ENCODE peak calls at places on chromosomes 5 and 9, in four cellular contexts. Z, F, J and C are unnamed samples.

GRCh38 chr5:56751914-56752313 is 63.4 kb upstream of the MAP3K1 start:
- DNase-seq in Z (no peak), F (no peak), J (no peak), C (no peak)

GRCh38 chr5:72597456-72597948 is 90.3 kb upstream of the ZNF366 start:
- DNase-seq in J (no peak), Z (no peak), F (no peak), C (no peak)

GRCh38 chr9:16661816-16662215 is 208.7 kb downstream of the BNC2 start:
- DNase-seq in Z (no peak), F (no peak), J (no peak), C (no peak)

GRCh38 chr5:142108432-142109355 is at the start of gene NDFIP1:
- DNase-seq in J (peak; percentile 90), Z (peak; percentile 88), F (peak; percentile 96), C (no peak)

GRCh38 chr5:143201589-143201988 is 201.9 kb downstream of the NR3C1 start:
- DNase-seq in J (no peak), F (no peak), Z (no peak), C (no peak)

GRCh38 chr5:107959573-107960279 is 289.0 kb upstream of the EFNA5 start:
- DNase-seq in Z (no peak), F (no peak), J (no peak), C (no peak)

GRCh38 chr9:136943291-136944093 is 1.0 kb downstream of the FBXW5 start:
- DNase-seq in J (peak; percentile 43), F (no peak), Z (peak; percentile 56), C (no peak)

GRCh38 chr9:98709968-98710965 is 1.5 kb upstream of the GABBR2 start:
- DNase-seq in J (no peak), Z (peak; percentile 59), F (peak; percentile 50), C (no peak)

GRCh38 chr9:10855847-10856246 is 243.0 kb upstream of the PTPRD start:
- DNase-seq in J (no peak), F (no peak), Z (no peak), C (no peak)

GRCh38 chr9:124774131-124774978 is 2.6 kb upstream of the OLFML2A start:
- DNase-seq in J (peak; percentile 89), F (peak; percentile 96), Z (peak; percentile 94), C (peak; percentile 88)

GRCh38 chr9:77022783-77023440 is 3.5 kb downstream of the FOXB2 start:
- DNase-seq in J (no peak), F (no peak), Z (peak; percentile 67), C (no peak)
- TF ChIP-seq CTCF in J (no peak), F (no peak), Z (peak; percentile 8), C (no peak)

GRCh38 chr5:10216107-10216506 is 33.6 kb downstream of the ATPSCKMT start:
- DNase-seq in F (no peak), Z (no peak), J (no peak), C (no peak)

GRCh38 chr5:10222326-10222725 is 27.4 kb downstream of the ATPSCKMT start:
- DNase-seq in F (no peak), J (no peak), Z (no peak), C (no peak)

GRCh38 chr5:10218658-10219057 is 31.0 kb downstream of the ATPSCKMT start:
- DNase-seq in Z (no peak), F (no peak), J (no peak), C (no peak)

GRCh38 chr5:10219068-10219467 is 30.6 kb downstream of the ATPSCKMT start:
- DNase-seq in Z (no peak), F (no peak), J (no peak), C (no peak)

DNA sequence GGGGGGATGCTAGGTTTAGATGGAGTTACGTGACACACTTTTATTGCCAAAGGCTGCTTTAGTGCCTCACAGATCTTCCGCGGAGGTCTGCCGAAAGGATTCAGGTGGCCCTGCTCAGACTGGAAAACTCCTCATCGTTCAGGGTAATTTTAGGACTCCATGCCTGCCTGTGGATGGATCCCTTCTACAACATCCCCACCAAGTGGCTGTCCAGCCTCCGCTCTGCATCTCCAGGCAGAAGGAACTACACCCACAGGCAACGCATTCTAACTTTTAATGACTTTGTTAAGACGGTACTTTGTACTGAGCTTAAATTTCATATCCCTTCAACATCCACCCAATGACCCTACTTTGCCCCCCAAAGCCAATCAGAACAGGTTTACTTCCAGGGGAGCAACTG is 29.4 kb downstream of the ATPSCKMT start:
- DNase-seq in J (no peak), Z (no peak), F (no peak), C (no peak)
- TF ChIP-seq CTCF in J (no peak), Z (no peak), F (no peak), C (peak; percentile 19)

DNA sequence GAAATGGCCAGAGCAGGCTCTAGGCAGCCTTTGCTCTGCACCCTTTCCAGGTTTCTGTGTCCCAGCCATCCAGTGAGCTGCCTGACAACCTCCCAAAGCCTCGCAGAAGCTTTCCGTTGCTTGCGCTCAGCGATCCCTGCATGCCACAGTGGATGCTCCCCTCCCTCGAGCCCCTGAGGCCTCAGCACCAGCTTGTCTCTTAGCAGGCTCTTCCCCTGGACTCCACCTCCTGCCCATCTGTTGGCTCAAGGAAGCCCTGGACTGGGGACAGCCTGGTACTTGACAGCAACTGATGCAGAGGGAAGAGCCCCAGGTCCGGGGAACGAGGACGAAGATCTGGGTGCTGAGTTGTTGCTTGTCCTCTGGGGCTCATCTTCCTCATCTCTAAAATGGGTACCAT is 23.2 kb downstream of the TSPAN17 start:
- DNase-seq in Z (no peak), J (no peak), F (no peak), C (no peak)
- TF ChIP-seq CTCF in Z (no peak), J (no peak), F (no peak), C (no peak)

DNA sequence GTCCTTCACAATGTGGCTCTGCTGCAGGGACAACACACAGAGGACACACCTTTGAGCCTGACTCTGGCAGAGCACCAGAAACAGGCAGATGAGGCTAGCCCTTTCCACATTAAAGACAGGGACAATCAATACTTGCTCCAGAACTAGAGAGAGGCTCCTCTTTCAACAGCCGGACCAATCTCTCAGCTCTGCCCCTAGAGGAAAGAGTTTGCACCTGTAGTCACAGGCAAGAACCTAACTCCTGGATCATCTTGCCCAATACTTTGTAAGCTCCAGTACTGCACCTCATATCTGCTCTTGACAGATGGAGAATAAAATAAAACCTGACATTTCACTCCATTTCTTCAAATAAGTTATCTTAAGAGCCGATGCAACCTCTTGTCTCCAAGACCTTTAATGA is 52.1 kb downstream of the EPB41L4A start:
- DNase-seq in Z (no peak), J (no peak), F (no peak), C (no peak)
- TF ChIP-seq CTCF in Z (peak; percentile 30), J (no peak), F (no peak), C (no peak)

DNA sequence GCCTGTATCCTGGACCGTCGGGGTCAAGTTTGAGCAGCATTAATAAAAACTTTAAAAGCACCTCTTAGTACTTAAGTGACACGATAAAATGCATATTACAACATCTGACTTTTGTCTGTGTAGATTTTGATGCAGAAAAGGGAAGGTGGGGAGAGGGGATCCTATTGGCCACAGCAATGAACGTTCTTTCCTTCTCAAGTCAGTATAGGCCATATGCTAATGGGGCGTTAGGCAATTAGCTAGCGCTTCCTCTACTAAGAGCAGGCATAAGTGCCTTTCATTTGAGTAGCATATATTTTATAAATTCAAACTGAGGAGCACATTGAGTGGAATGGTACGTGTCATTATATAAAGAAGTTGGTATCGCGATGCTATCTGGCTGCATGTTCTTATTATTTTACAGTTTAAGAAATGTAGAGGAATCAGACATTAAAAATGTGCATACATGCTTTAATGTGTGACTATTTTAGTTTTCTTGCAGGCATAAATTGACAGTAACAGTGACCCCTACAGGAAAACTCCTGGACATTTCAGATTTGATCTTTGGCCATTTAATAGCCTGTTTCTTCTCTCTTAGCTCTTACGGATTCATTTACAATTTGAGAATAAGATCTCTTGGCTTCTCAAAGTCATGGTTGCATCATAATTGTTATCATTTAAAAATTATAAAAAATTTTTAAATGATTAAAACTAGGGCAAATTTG is 1.1 kb upstream of the GNA14 start:
- DNase-seq in Z (no peak), F (no peak), J (no peak), C (no peak)
- TF ChIP-seq CTCF in Z (no peak), F (no peak), J (peak; percentile 12), C (no peak)

DNA sequence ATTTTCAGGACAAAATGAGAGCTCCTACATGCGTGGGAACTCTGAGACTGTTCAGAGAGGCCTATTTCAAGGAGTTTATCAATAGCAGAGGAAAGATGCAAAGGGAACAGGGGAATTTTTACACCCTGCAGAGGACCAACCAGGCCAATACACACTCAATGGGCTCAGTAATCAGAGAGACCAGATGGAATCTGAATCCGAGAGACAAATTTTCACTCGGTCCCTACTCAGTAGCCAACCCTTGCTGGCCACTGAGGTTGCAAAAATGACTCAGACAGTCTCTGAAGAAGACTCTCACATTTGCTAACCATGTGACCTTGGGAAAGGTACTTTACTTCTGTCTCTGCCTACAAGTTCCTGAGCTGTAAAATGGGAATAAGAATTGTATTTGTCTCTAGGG is 479.4 kb downstream of the CDK5RAP2 start:
- DNase-seq in J (no peak), Z (no peak), F (no peak), C (no peak)
- TF ChIP-seq CTCF in J (no peak), Z (no peak), F (no peak), C (no peak)

GRCh38 chr9:227882-228281 is 13.2 kb downstream of the DOCK8 start:
- DNase-seq in Z (no peak), J (no peak), F (no peak), C (no peak)

GRCh38 chr9:219670-220365 is 5.2 kb downstream of the DOCK8 start:
- DNase-seq in F (no peak), J (no peak), Z (no peak), C (no peak)

GRCh38 chr9:223167-223566 is 8.5 kb downstream of the DOCK8 start:
- DNase-seq in F (no peak), J (no peak), Z (no peak), C (no peak)

GRCh38 chr9:224540-225520 is 10.2 kb downstream of the DOCK8 start:
- DNase-seq in F (no peak), J (no peak), Z (no peak), C (no peak)

DNA sequence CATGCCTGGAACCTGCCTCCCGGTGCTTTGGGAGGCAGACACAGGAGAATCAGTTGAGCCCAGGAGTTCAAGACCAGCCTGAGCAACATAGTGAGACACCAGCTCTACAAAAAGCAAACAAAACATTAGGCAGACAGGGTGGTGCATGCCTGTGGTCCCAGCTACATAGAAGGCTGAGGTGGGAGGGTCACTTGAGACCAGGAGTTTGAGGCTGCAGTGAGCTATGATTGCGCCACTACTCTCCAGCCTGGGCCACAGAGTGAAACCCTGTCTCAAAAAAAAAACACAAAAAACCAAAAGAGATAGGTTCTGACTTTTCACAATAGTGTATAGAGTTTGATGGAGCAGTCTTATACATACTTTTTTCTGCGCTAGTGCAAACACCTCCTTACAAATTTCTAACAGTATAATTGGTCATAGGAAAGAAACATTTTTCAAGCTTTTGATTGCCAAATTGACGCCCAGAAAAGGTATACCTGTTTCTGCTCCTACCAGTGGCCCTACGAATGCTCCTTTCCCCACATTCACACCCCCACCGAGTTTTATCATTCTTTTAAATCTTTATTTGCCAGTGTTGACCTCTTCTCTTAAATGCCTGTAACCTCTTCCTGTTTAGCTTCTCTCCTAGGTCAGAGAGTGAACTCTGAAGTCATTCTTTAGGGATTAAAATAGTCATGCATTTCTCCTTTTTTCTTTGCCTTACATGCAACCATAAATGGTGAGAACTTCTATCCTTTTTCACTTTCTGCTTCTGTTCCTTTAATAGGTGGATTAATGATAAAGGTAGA is 7.5 kb downstream of the DOCK8 start:
- DNase-seq in F (no peak), Z (no peak), J (no peak), C (no peak)
- TF ChIP-seq CTCF in F (no peak), Z (no peak), J (no peak), C (no peak)